ENCODE peak calls at places on chromosomes 16 and 17, in five cellular contexts. S is heart left ventricle, R is PC-3, J is colonic mucosa, Y is transverse colon. X is an unnamed sample. For H3K36me3, the result is how much of the 10 kb centered on the place peaks cover.

GRCh38 chr16:21104124-21104860 is 46.4 kb downstream of the DNAH3 start:
- DNase-seq in R (no peak), Y (no peak), J (no peak), S (no peak), X (peak)

GRCh38 chr17:65254166-65254565 is 117.0 kb downstream of the RGS9 start:
- DNase-seq in S (no peak), Y (no peak), J (no peak), R (peak), X (no peak)

GRCh38 chr17:82553210-82553930 is 33.8 kb downstream of the FOXK2 start:
- DNase-seq in R (no peak), J (no peak), Y (no peak), S (no peak), X (no peak)

GRCh38 chr17:2721603-2722002 is 10.0 kb upstream of the CLUH start:
- DNase-seq in Y (no peak), S (no peak), R (no peak), J (no peak), X (no peak)

GRCh38 chr17:77420804-77421634 is 280.2 kb downstream of the SEC14L1 start:
- DNase-seq in R (no peak), Y (peak), J (no peak), S (no peak), X (peak)

GRCh38 chr17:81405382-81406005 is 10.2 kb downstream of the BAHCC1 start:
- DNase-seq in S (peak), Y (no peak), J (no peak), R (no peak), X (no peak)

GRCh38 chr17:35728551-35728950 is 2.9 kb upstream of the RASL10B start:
- DNase-seq in R (no peak), J (no peak), Y (no peak), S (no peak), X (no peak)

GRCh38 chr16:49527621-49528020 is 154.0 kb downstream of the C16orf78 start:
- DNase-seq in S (no peak), J (peak), Y (no peak), R (no peak), X (no peak)

GRCh38 chr17:79920751-79921410 is 81.6 kb upstream of the CBX4 start:
- DNase-seq in S (no peak), Y (no peak), J (no peak), R (no peak), X (no peak)

GRCh38 chr17:36808181-36808661 is 129.1 kb upstream of the LHX1 start:
- DNase-seq in J (no peak), R (no peak), S (no peak), Y (no peak), X (no peak)

GRCh38 chr17:57966246-57966645 is 11.0 kb upstream of the CUEDC1 start:
- DNase-seq in Y (no peak), J (no peak), R (no peak), S (no peak), X (no peak)

GRCh38 chr17:79803997-79804855 is 7.3 kb upstream of the CBX8 start:
- DNase-seq in S (no peak), R (no peak), J (no peak), Y (no peak), X (no peak)

GRCh38 chr17:80986816-80987480 is 4.7 kb upstream of the CHMP6 start:
- DNase-seq in R (no peak), Y (no peak), S (peak), J (no peak), X (no peak)

GRCh38 chr17:5526821-5527598 is 40.6 kb downstream of the MIS12 start:
- DNase-seq in S (peak), J (peak), R (peak), Y (peak), X (peak)

GRCh38 chr17:1473170-1473569 is 17.1 kb upstream of the CRK start:
- DNase-seq in J (no peak), Y (no peak), S (no peak), R (no peak), X (no peak)

GRCh38 chr16:61936522-61936921 is 99.7 kb downstream of the CDH8 start:
- DNase-seq in J (no peak), S (no peak), R (peak), Y (no peak), X (no peak)

GRCh38 chr17:81403040-81403467 is 7.8 kb downstream of the BAHCC1 start:
- DNase-seq in Y (no peak), J (no peak), S (no peak), R (no peak), X (no peak)

GRCh38 chr17:34254651-34255380 is at the start of gene CCL2:
- DNase-seq in Y (peak), J (peak), S (peak), R (no peak), X (no peak)

GRCh38 chr16:89350701-89351380 is 133.3 kb downstream of the ZNF778 start:
- DNase-seq in S (no peak), Y (no peak), R (no peak), J (no peak), X (peak)

GRCh38 chr17:48456584-48456983 is 26.6 kb upstream of the SKAP1 start:
- DNase-seq in S (no peak), Y (no peak), J (peak), R (peak), X (peak)

GRCh38 chr16:31143036-31143888 is 6.6 kb downstream of the PRSS36 start:
- DNase-seq in Y (no peak), R (no peak), S (no peak), J (peak), X (no peak)

GRCh38 chr16:4515611-4516233 is 22.9 kb downstream of the CDIP1 start:
- DNase-seq in J (no peak), S (no peak), R (no peak), Y (no peak), X (no peak)

GRCh38 chr17:40110457-40110856 is 10.1 kb upstream of the NR1D1 start:
- DNase-seq in S (peak), J (no peak), R (no peak), Y (no peak), X (no peak)
- H3K4me3 ChIP-seq in S (peak), J (no peak), R (no peak), Y (no peak), X (no peak)

GRCh38 chr17:75854111-75854748 is 905 bp downstream of the WBP2 start:
- DNase-seq in S (no peak), J (no peak), R (peak), Y (no peak), X (no peak)

GRCh38 chr17:75853410-75853809 is 1.7 kb downstream of the WBP2 start:
- DNase-seq in R (peak), Y (no peak), S (no peak), J (no peak), X (no peak)

GRCh38 chr17:75856062-75856681 is 1.0 kb upstream of the WBP2 start:
- DNase-seq in S (peak), R (peak), Y (peak), J (no peak), X (no peak)

GRCh38 chr17:75854881-75855309 is 240 bp downstream of the WBP2 start:
- DNase-seq in Y (no peak), S (no peak), R (no peak), J (no peak), X (no peak)

GRCh38 chr17:75855310-75856061 is at the start of gene WBP2:
- DNase-seq in S (peak), R (peak), J (peak), Y (peak), X (peak)
- TF ChIP-seq CTCF in S (peak), R (no peak), J (no peak), Y (peak), X (no peak)

DNA sequence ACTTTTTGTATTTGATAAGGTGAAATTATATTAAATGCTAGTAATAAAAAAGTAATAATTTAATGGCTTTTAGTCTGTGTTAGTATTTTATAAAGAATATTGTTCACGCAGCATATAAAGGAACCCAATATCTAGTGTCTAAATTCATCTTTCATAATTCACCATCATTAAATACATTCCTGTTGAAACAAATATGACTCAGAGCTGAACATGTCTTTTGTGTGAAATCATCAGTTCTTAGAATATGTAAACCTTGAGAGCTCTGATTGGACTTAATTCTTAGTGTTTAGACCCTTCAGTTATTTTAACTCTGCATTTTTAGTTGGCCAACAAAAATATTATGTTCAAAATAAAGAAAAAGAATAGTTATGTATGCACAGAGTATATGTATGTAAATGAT is 71.8 kb downstream of the ABHD15 start:
- DNase-seq in S (no peak), R (peak), J (no peak), Y (no peak), X (no peak)
- H3K36me3 ChIP-seq in S (half or more), R (under half), J (under half), Y (half or more), X (under half)

GRCh38 chr16:73890524-73891500 is 405.8 kb upstream of the PSMD7 start:
- DNase-seq in J (no peak), Y (peak), S (no peak), R (no peak), X (no peak)
- H3K4me3 ChIP-seq in J (no peak), Y (no peak), S (peak), R (no peak), X (no peak)

DNA sequence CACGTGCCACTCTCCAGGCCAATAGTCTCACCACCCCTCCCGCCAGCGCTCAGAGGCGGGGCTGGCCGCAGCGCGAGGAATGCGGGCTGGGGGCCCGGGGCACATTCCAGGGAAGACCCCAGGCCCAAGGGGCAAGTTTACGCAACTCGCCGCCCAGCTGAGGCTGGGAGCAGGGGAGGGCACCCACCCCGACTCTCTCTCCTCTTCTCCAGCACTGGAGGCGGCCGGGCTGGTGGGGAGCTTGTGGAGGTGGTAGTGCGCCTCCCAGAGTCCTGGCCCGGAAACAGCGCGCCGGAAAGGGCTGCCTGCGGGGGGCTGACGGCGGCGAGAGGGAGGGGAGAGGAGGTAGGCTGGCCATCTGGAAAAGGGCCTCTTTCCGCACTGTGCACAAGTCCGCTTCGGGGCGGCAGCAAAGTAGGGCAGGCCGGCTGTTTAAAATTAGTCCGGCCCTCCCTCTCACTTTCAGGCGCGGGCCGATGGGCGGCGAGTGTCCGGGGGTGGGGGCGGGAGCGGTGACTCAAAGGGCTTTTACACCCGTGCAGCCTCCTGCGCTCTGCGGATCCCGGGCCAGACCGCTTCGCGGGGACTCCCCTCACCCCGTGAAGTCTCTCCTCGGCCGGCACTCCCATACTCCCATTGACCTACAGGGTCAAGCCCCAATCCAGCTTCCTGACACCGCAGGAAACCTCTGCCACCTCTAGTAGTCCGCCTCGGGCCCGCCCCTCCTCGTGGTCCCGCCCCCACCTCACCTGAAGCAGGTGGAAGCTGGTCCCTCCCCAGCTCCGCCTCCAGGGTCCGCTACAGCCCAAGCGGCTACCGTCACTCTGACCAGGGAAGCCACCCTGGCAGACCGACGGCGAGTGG is 968 bp downstream of the FHOD1 start:
- DNase-seq in J (peak), R (peak), S (peak), Y (peak), X (no peak)
- TF ChIP-seq CTCF in J (no peak), R (peak), S (no peak), Y (peak), X (peak)

DNA sequence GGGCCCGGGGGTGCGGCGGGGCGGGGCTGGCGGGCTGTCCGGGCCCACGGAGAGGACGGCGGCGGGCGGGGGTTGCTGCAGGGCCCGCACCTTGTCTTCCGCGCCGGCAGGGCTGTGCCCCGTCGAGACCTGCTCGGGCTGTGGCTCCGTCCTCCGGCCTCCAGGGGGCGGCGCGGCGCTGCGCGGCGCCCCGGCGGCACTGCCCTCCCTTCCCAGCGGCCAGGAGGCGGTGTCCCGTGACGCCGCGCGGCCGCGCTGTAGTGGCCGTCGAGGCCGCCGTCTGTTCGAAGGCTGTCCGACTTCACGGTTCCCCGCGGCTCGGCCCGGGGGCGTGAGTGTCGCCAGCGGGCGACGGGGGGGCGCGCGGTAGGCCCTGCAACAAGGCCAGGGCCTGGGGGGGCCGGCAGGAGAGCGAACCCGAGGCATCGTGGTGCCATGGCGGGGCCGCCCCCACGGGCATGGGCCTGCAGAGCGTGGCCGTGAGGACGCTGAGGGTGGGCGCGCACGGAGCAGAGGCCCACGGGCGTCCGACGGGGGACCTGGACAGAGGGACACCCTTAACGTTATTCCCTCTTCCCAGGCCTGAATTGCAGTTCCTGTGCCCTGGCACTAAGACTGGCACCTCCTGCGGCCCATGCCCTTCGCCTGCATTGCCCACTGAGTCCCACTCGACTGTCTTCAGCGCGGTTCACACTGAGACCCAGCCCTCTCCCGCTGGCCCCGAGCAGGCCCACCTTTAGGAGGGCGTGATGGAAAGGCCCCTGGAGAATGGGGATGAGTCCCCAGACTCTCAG is at the start of gene PLEKHG4:
- DNase-seq in R (peak), J (peak), Y (peak), S (peak), X (no peak)
- H3K36me3 ChIP-seq in R (under half), J (under half), Y (under half), S (under half), X (under half)

GRCh38 chr16:81739503-81739902 is 39.6 kb upstream of the PLCG2 start:
- DNase-seq in Y (no peak), S (no peak), J (no peak), R (no peak), X (no peak)

GRCh38 chr16:81738831-81739496 is 40.1 kb upstream of the PLCG2 start:
- DNase-seq in R (no peak), Y (peak), S (peak), J (peak), X (no peak)

GRCh38 chr16:81734632-81735434 is 44.3 kb upstream of the PLCG2 start:
- DNase-seq in S (no peak), R (no peak), J (no peak), Y (no peak), X (no peak)

GRCh38 chr16:81740163-81740562 is 38.9 kb upstream of the PLCG2 start:
- DNase-seq in Y (peak), J (no peak), S (no peak), R (no peak), X (no peak)

GRCh38 chr16:81737885-81738536 is 41.1 kb upstream of the PLCG2 start:
- DNase-seq in S (peak), R (peak), Y (peak), J (peak), X (peak)
- H3K4me3 ChIP-seq in S (peak), R (peak), Y (peak), J (peak), X (no peak)

X was measured in kidney epithelial cell.